ENCODE peak calls at places on chromosomes 12 and 14, in eight cellular contexts. J is brain microvascular endothelial cell, A is H4, O is mucosa of descending colon, X is WTC11, W is T follicular helper cell, L is activated T-cell treated with anti-CD3 and anti-CD28 coated beads for 48 hours, E is IMR-90. Z is an unnamed sample.

GRCh38 chr12:106581543-106582263 is 1.1 kb upstream of the RFX4 start:
- DNase-seq in J (no peak), X (peak; percentile 83), W (no peak), A (no peak), E (no peak), O (peak; percentile 40), L (no peak), Z (no peak)

GRCh38 chr14:64421166-64421565 is 33.0 kb downstream of the MTHFD1 start:
- DNase-seq in E (peak; percentile 73), O (no peak), W (no peak), A (no peak), X (no peak), L (no peak), J (peak; percentile 76), Z (peak; percentile 49)

GRCh38 chr12:54251667-54252284 is 28.1 kb downstream of the CBX5 start:
- DNase-seq in O (no peak), A (peak; percentile 21), J (peak; percentile 59), X (no peak), E (peak; percentile 60), W (no peak), L (no peak), Z (peak; percentile 33)

GRCh38 chr14:61948376-61948775 is 186.2 kb downstream of the SNAPC1 start:
- DNase-seq in W (no peak), J (no peak), X (no peak), O (no peak), L (no peak), A (no peak), E (no peak), Z (no peak)

GRCh38 chr12:52521175-52521574 is 981 bp upstream of the KRT5 start:
- DNase-seq in L (no peak), A (peak; percentile 65), J (no peak), W (no peak), E (no peak), O (no peak), X (no peak), Z (no peak)

GRCh38 chr12:13571035-13571434 is 374.5 kb downstream of the EMP1 start:
- DNase-seq in O (no peak), J (no peak), A (no peak), E (no peak), W (no peak), X (no peak), L (no peak), Z (no peak)

GRCh38 chr14:50395448-50395847 is 1.2 kb downstream of the CDKL1 start:
- DNase-seq in W (no peak), X (no peak), O (no peak), L (no peak), A (no peak), E (no peak), J (no peak), Z (no peak)

GRCh38 chr14:50932592-50933500 is 11.4 kb downstream of the PYGL start:
- DNase-seq in E (peak; percentile 8), A (no peak), J (no peak), L (no peak), W (no peak), O (no peak), X (no peak), Z (no peak)

GRCh38 chr14:33463731-33464130 is 487.1 kb downstream of the EGLN3 start:
- DNase-seq in A (no peak), X (no peak), O (no peak), L (no peak), E (no peak), J (no peak), W (no peak), Z (peak; percentile 23)

GRCh38 chr14:50335389-50335788 is 23.3 kb downstream of the DMAC2L start:
- DNase-seq in X (peak; percentile 33), W (no peak), E (peak; percentile 72), A (no peak), O (no peak), L (no peak), J (peak; percentile 72), Z (peak; percentile 74)

GRCh38 chr14:74426202-74426582 is at the start of gene SYNDIG1L:
- DNase-seq in W (no peak), E (no peak), J (no peak), L (no peak), O (no peak), X (no peak), A (no peak), Z (no peak)

GRCh38 chr14:89697281-89698060 is 257.1 kb downstream of the EFCAB11 start:
- DNase-seq in A (no peak), E (no peak), J (no peak), W (no peak), L (no peak), O (no peak), X (no peak), Z (no peak)

GRCh38 chr14:103908580-103908979 is 19.7 kb upstream of the TDRD9 start:
- DNase-seq in W (no peak), J (no peak), E (no peak), A (no peak), O (peak; percentile 19), L (no peak), X (no peak), Z (no peak)

GRCh38 chr14:50944647-50945413 is 547 bp upstream of the PYGL start:
- DNase-seq in X (no peak), L (peak; percentile 4), E (peak; percentile 35), J (no peak), W (no peak), A (peak; percentile 37), O (peak; percentile 77), Z (no peak)

GRCh38 chr12:79451365-79451764 is 239.4 kb downstream of the PAWR start:
- DNase-seq in L (no peak), J (no peak), A (no peak), X (no peak), E (no peak), W (no peak), O (no peak), Z (no peak)

GRCh38 chr12:69466867-69467266 is 3.3 kb upstream of the FRS2 start:
- DNase-seq in A (no peak), W (no peak), X (no peak), L (no peak), E (no peak), J (no peak), O (no peak), Z (no peak)

GRCh38 chr14:71659165-71659564 is 273.1 kb upstream of the RGS6 start:
- DNase-seq in A (no peak), W (no peak), J (peak; percentile 33), O (no peak), E (peak; percentile 64), L (no peak), X (no peak), Z (no peak)

GRCh38 chr12:40691913-40692616 is at the start of gene CNTN1:
- DNase-seq in A (peak; percentile 58), O (peak; percentile 52), L (no peak), J (peak; percentile 3), X (peak; percentile 92), W (no peak), E (peak; percentile 0), Z (peak; percentile 50)

GRCh38 chr12:84732941-84733340 is 179.7 kb downstream of the SLC6A15 start:
- DNase-seq in J (no peak), X (no peak), E (no peak), L (no peak), A (no peak), W (no peak), O (no peak), Z (no peak)

GRCh38 chr14:95058491-95058890 is 98.8 kb downstream of the DICER1 start:
- DNase-seq in E (no peak), L (no peak), J (no peak), X (no peak), O (no peak), A (no peak), W (no peak), Z (no peak)

GRCh38 chr12:18045446-18046001 is 44.5 kb downstream of the RERGL start:
- DNase-seq in L (no peak), X (no peak), J (no peak), E (no peak), W (no peak), A (peak; percentile 57), O (no peak), Z (no peak)

GRCh38 chr12:105880824-105881388 is 257.8 kb downstream of the NUAK1 start:
- DNase-seq in X (no peak), L (no peak), A (no peak), O (no peak), W (no peak), J (no peak), E (no peak), Z (no peak)